ENCODE peak calls at places on chromosomes 4 and X, in five cellular contexts. X is H1, K is neuronal stem cell, Q is IMR-90, C is mesenchymal stem cell. I is an unnamed sample.

GRCh38 chr4:152160236-152160800 is 375.6 kb downstream of the FBXW7 start:
- DNase-seq in X (no peak), K (no peak), Q (no peak), C (no peak), I (no peak)

GRCh38 chr4:77579406-77580076 is 26.1 kb upstream of the CXCL13 start:
- DNase-seq in X (no peak), K (no peak), Q (peak; percentile 78), C (peak; percentile 77), I (no peak)

GRCh38 chrX:11113731-11114130 is 2.6 kb downstream of the HCCS start:
- DNase-seq in X (no peak), K (no peak), Q (peak; percentile 34), C (peak; percentile 32), I (no peak)

GRCh38 chrX:34578237-34578636 is 78.8 kb downstream of the TMEM47 start:
- DNase-seq in X (no peak), K (peak; percentile 1), Q (peak; percentile 56), C (peak; percentile 38), I (no peak)

GRCh38 chr4:2799971-2800690 is 7.2 kb downstream of the SH3BP2 start:
- DNase-seq in X (no peak), K (no peak), Q (no peak), C (no peak), I (no peak)

GRCh38 chr4:87330761-87331160 is 8.1 kb upstream of the HSD17B13 start:
- DNase-seq in X (no peak), K (no peak), Q (no peak), C (no peak), I (no peak)

GRCh38 chrX:65744965-65745364 is 77.5 kb downstream of the MSN start:
- DNase-seq in X (no peak), K (no peak), Q (peak; percentile 41), C (no peak), I (no peak)

GRCh38 chr4:145299380-145300076 is 119.1 kb upstream of the OTUD4 start:
- DNase-seq in X (no peak), K (no peak), Q (peak; percentile 75), C (peak; percentile 61), I (no peak)

GRCh38 chr4:1579834-1580686 is 104.1 kb downstream of the FAM53A start:
- DNase-seq in X (peak; percentile 97), K (peak; percentile 85), Q (no peak), C (peak; percentile 91), I (peak; percentile 97)

GRCh38 chr4:56049428-56050212 is 100.9 kb downstream of the CEP135 start:
- DNase-seq in X (peak; percentile 80), K (peak; percentile 43), Q (no peak), C (peak; percentile 46), I (peak; percentile 69)

GRCh38 chrX:134935286-134935685 is 55.5 kb upstream of the SMIM10 start:
- DNase-seq in X (no peak), K (no peak), Q (no peak), C (no peak), I (no peak)

GRCh38 chrX:97267376-97267775 is 383.7 kb downstream of the RPA4 start:
- DNase-seq in X (no peak), K (no peak), Q (peak; percentile 9), C (peak; percentile 38), I (no peak)

GRCh38 chr4:10015140-10015753 is 6.0 kb downstream of the SLC2A9 start:
- DNase-seq in X (peak; percentile 74), K (peak; percentile 41), Q (peak; percentile 42), C (no peak), I (peak; percentile 79)

GRCh38 chrX:13778916-13779315 is 38.0 kb downstream of the GPM6B start:
- DNase-seq in X (no peak), K (no peak), Q (peak; percentile 74), C (no peak), I (no peak)

GRCh38 chr4:3713817-3714641 is 52.2 kb upstream of the ADRA2C start:
- DNase-seq in X (no peak), K (no peak), Q (no peak), C (no peak), I (no peak)

GRCh38 chr4:85637778-85638177 is 162.8 kb downstream of the ARHGAP24 start:
- DNase-seq in X (no peak), K (no peak), Q (no peak), C (no peak), I (no peak)

GRCh38 chrX:16666541-16666940 is 16.6 kb downstream of the S100G start:
- DNase-seq in X (no peak), K (no peak), Q (peak; percentile 61), C (peak; percentile 23), I (no peak)

GRCh38 chrX:134693644-134694043 is 35.4 kb upstream of the PLAC1 start:
- DNase-seq in X (no peak), K (no peak), Q (no peak), C (no peak), I (no peak)

GRCh38 chr4:95181446-95182306 is 367.1 kb downstream of the UNC5C start:
- DNase-seq in X (peak; percentile 59), K (peak; percentile 68), Q (peak; percentile 2), C (peak; percentile 54), I (peak; percentile 74)

GRCh38 chr4:184911310-184911709 is 85.5 kb upstream of the ACSL1 start:
- DNase-seq in X (no peak), K (no peak), Q (peak; percentile 40), C (no peak), I (no peak)

DNA sequence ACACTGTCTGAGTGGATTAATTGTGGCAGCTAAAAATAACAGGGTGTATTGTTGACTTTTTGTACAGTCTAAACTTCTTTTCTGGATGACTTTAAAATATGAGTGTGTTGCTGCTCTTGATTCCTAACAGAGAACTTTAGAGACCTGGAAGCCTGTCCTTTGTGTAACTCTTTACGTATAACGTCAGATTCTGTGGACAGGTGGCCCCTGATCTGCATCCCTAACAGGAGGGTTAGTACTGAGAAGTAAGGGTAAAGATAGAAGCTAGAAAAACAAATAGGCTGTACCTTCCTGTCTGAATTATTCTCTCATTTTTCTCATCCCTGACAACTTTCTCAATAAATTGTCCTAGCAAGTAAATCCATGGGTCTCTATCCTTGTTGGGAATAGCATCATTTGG is 105.7 kb upstream of the LIMCH1 start:
- DNase-seq in X (no peak), K (no peak), Q (no peak), C (no peak), I (no peak)
- H2BK15ac ChIP-seq in X (no peak overlapping the region), K (no peak overlapping the region), Q (no peak overlapping the region), C (no peak overlapping the region), I (no peak overlapping the region)

DNA sequence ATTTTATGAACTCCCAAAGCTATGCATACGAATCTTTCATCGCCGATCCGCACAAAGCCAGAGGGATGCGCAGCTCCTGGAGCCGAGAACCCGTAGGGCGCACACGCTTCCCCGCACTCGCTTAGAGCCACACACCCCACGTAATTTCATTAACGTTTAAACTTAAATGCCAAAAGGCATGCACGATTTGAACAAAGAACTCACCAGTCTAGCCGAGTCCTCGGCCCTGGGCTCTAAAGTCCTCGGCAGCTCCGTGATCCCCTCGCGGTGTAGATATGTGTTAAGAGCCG is 2.4 kb upstream of the FAT1 start:
- DNase-seq in X (no peak), K (no peak), Q (no peak), C (no peak), I (no peak)
- H3K14ac ChIP-seq in X (no peak overlapping the region), K (no peak overlapping the region), Q (peak overlapping the region; percentile 99), C (peak overlapping the region; percentile 83), I (peak overlapping the region; percentile 66)

GRCh38 chr4:128060130-128060619 is 937 bp upstream of the LARP1B start:
- DNase-seq in X (peak; percentile 30), K (no peak), Q (peak; percentile 6), C (no peak), I (no peak)
- H2BK15ac ChIP-seq in X (no peak overlapping the region), K (no peak overlapping the region), Q (no peak overlapping the region), C (no peak overlapping the region), I (no peak overlapping the region)

GRCh38 chr4:139666735-139667266 is 1.2 kb downstream of the MGST2 start:
- DNase-seq in X (no peak), K (no peak), Q (peak; percentile 76), C (peak; percentile 74), I (no peak)

GRCh38 chr4:139664442-139664841 is 1.2 kb upstream of the MGST2 start:
- DNase-seq in X (no peak), K (no peak), Q (no peak), C (no peak), I (no peak)

GRCh38 chr4:139668036-139668435 is 2.4 kb downstream of the MGST2 start:
- DNase-seq in X (no peak), K (no peak), Q (no peak), C (no peak), I (no peak)

GRCh38 chr4:139665079-139665689 is 435 bp upstream of the MGST2 start:
- DNase-seq in X (no peak), K (no peak), Q (no peak), C (no peak), I (no peak)

DNA sequence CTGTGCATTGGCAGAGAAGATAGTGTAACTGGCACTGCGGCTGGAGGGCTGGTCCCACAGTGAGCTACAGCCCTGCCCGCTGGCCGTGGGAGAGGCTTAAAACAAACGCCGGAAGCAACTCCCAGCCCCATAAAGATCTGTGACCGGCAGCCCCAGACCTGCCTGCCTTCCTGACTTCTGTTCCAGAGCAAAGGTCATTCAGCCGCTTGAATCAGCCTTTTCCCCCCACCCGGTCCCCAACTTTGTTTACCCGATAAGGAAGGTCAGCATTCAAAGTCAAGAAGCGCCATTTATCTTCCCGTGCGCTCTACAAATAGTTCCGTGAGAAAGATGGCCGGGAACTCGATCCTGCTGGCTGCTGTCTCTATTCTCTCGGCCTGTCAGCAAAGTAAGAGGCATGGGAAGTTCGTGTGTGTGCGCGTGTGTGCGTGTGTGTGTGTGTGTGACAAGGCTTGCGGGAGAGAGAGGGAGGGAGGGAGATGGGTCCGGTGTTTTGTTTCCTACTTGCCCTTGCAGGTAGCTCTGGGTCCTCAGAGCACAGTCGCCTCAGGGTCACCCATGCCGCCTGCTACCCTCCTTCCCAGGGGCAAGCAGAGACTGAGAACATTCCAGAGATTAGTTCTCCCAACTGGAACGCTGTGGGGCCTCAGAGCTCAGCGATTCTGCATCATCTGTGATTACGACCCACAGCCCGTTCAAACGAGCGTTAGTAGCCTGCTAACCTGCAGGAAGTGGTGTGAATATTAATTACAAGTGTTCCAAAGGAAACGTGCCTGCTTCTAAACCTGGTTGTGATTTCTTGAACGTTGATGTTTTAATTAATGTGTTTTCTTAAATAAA is at the start of gene MGST2:
- DNase-seq in X (peak; percentile 66), K (peak; percentile 64), Q (peak; percentile 79), C (peak; percentile 93), I (peak; percentile 68)
- H3K14ac ChIP-seq in X (no peak within 1 kb of the TSS), K (no peak within 1 kb of the TSS), Q (peak within 1 kb of the TSS; percentile 29), C (no peak within 1 kb of the TSS), I (peak within 1 kb of the TSS; percentile 84)

DNA sequence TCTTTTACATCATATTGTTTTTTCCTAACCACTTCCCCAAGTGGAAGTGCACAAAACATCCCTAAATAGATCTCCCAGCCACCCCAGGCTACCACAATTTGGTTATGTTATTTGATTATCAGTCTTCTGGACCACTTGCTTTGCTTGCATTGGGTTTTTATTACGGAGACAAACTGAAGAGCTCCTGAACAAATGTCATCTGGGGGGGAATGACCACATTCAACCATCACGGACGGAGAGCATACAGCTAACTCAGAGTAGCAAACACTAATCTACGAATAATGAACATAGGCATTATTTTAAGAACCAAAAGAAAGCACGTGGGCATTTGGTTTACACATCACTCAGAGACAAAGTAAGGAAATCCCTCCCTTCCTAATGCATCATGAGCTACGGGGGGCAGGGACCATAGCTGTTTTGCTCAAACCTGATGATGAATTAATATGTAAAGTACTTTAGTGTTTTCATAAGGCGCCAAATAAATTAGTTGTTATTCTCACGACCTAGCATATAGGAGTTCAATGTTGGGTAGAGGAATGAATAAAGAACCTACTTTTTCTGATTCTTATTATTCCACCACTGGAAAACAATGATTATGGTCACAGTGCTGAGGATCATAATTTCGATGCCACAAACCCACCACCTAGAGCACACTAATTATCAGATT is 11.6 kb upstream of the TMEM156 start:
- DNase-seq in X (no peak), K (no peak), Q (peak; percentile 52), C (peak; percentile 80), I (no peak)
- H2BK15ac ChIP-seq in X (peak overlapping the region; percentile 72), K (no peak overlapping the region), Q (peak overlapping the region; percentile 39), C (no peak overlapping the region), I (no peak overlapping the region)

GRCh38 chr4:173934933-173935620 is 348.4 kb downstream of the FBXO8 start:
- DNase-seq in X (no peak), K (no peak), Q (no peak), C (peak; percentile 32), I (no peak)
- H3K14ac ChIP-seq in X (no peak overlapping the region), K (no peak overlapping the region), Q (no peak overlapping the region), C (no peak overlapping the region), I (no peak overlapping the region)

I was measured in H9.